ENCODE peak calls at places on chromosomes 1 and 21, in seven cellular contexts. B is CD8-positive, alpha-beta T cell; A is left colon; Q is fibroblast of villous mesenchyme; Z is A673; G is stimulated activated CD4-positive, alpha-beta T cell treated with anti-CD3 and anti-CD28 coated beads, Interleukin-12 subunit alpha, Interleukin-12 subunit beta, amount 100 ng/mL, for 48 hours; U is GM10248. K is an unnamed sample.

GRCh38 chr21:36881223-36881622 is 85.2 kb downstream of the HLCS start:
- DNase-seq in B (no peak), A (no peak), Q (no peak), Z (no peak), G (no peak), U (no peak), K (no peak)

GRCh38 chr1:34057347-34057746 is 107.7 kb downstream of the CSMD2 start:
- DNase-seq in B (no peak), A (no peak), Q (no peak), Z (no peak), G (no peak), U (no peak), K (no peak)

GRCh38 chr1:83676106-83676505 is 322.8 kb downstream of the TTLL7 start:
- DNase-seq in B (no peak), A (no peak), Q (no peak), Z (no peak), G (no peak), U (no peak), K (no peak)

GRCh38 chr1:181134543-181135461 is 46.3 kb downstream of the IER5 start:
- DNase-seq in B (no peak), A (peak; percentile 75), Q (peak; percentile 87), Z (peak; percentile 35), G (no peak), U (peak; percentile 73), K (peak; percentile 77)

GRCh38 chr1:17250601-17251000 is 1.7 kb downstream of the PADI3 start:
- DNase-seq in B (no peak), A (peak; percentile 96), Q (no peak), Z (no peak), G (no peak), U (no peak), K (no peak)

GRCh38 chr1:32138965-32139364 is 31.1 kb downstream of the KPNA6 start:
- DNase-seq in B (no peak), A (no peak), Q (peak; percentile 53), Z (no peak), G (no peak), U (no peak), K (no peak)

GRCh38 chr1:107829083-107829771 is 135.8 kb downstream of the VAV3 start:
- DNase-seq in B (no peak), A (no peak), Q (no peak), Z (peak; percentile 54), G (no peak), U (no peak), K (no peak)

GRCh38 chr1:54279457-54279856 is 79.5 kb downstream of the MRPL37 start:
- DNase-seq in B (no peak), A (no peak), Q (no peak), Z (no peak), G (no peak), U (no peak), K (no peak)

GRCh38 chr1:181255270-181255929 is 166.9 kb downstream of the IER5 start:
- DNase-seq in B (no peak), A (no peak), Q (peak; percentile 90), Z (peak; percentile 10), G (no peak), U (no peak), K (no peak)

GRCh38 chr1:39213511-39214002 is 9.1 kb downstream of the MACF1 start:
- DNase-seq in B (no peak), A (no peak), Q (peak; percentile 73), Z (no peak), G (no peak), U (no peak), K (no peak)

GRCh38 chr21:44085491-44086321 is 21.5 kb upstream of the PWP2 start:
- DNase-seq in B (no peak), A (no peak), Q (peak; percentile 5), Z (no peak), G (no peak), U (no peak), K (no peak)

GRCh38 chr1:50474859-50475809 is 51.9 kb upstream of the DMRTA2 start:
- DNase-seq in B (no peak), A (no peak), Q (no peak), Z (no peak), G (no peak), U (no peak), K (no peak)

GRCh38 chr1:154657547-154657946 is 49.6 kb upstream of the ADAR start:
- DNase-seq in B (no peak), A (no peak), Q (no peak), Z (no peak), G (no peak), U (no peak), K (no peak)

GRCh38 chr1:156295391-156295947 is at the start of gene GLMP:
- DNase-seq in B (peak; percentile 46), A (peak; percentile 69), Q (peak; percentile 67), Z (peak; percentile 68), G (peak; percentile 43), U (peak; percentile 79), K (peak; percentile 85)

GRCh38 chr1:147717051-147717705 is 43.2 kb downstream of the GJA5 start:
- DNase-seq in B (no peak), A (peak; percentile 71), Q (no peak), Z (no peak), G (no peak), U (no peak), K (peak; percentile 67)

GRCh38 chr1:172818841-172819527 is 160.1 kb downstream of the FASLG start:
- DNase-seq in B (peak; percentile 8), A (no peak), Q (no peak), Z (no peak), G (peak; percentile 35), U (peak; percentile 78), K (peak; percentile 99)

GRCh38 chr1:152018537-152018936 is 18.3 kb downstream of the S100A11 start:
- DNase-seq in B (peak; percentile 9), A (no peak), Q (peak; percentile 23), Z (peak; percentile 54), G (no peak), U (no peak), K (peak; percentile 79)

GRCh38 chr1:227725036-227725435 is 10.1 kb downstream of the JMJD4 start:
- DNase-seq in B (no peak), A (no peak), Q (no peak), Z (no peak), G (no peak), U (no peak), K (no peak)

GRCh38 chr1:51518730-51519047 is 377 bp downstream of the EPS15 start:
- DNase-seq in B (peak; percentile 40), A (peak; percentile 67), Q (peak; percentile 49), Z (no peak), G (no peak), U (peak; percentile 30), K (peak; percentile 83)

GRCh38 chr1:2566106-2567045 is 10.2 kb downstream of the TNFRSF14 start:
- DNase-seq in B (no peak), A (no peak), Q (no peak), Z (no peak), G (no peak), U (no peak), K (no peak)

GRCh38 chr21:42493109-42494060 is 2.6 kb downstream of the RSPH1 start:
- DNase-seq in B (no peak), A (peak; percentile 77), Q (no peak), Z (no peak), G (no peak), U (no peak), K (no peak)

GRCh38 chr1:237712082-237712481 is 178.6 kb downstream of the ZP4 start:
- DNase-seq in B (no peak), A (no peak), Q (no peak), Z (no peak), G (no peak), U (no peak), K (no peak)

GRCh38 chr1:244920911-244921310 is 56.6 kb upstream of the HNRNPU start:
- DNase-seq in B (no peak), A (no peak), Q (peak; percentile 72), Z (no peak), G (no peak), U (peak; percentile 50), K (peak; percentile 69)

GRCh38 chr1:28580706-28581530 is 11.1 kb upstream of the RAB42 start:
- DNase-seq in B (peak; percentile 58), A (peak; percentile 61), Q (peak; percentile 34), Z (peak; percentile 58), G (peak; percentile 32), U (peak; percentile 53), K (peak; percentile 75)

GRCh38 chr1:39573736-39574624 is 2.6 kb downstream of the PABPC4 start:
- DNase-seq in B (no peak), A (no peak), Q (peak; percentile 59), Z (no peak), G (no peak), U (no peak), K (peak; percentile 49)

GRCh38 chr21:42253466-42253865 is 34.5 kb downstream of the ABCG1 start:
- DNase-seq in B (no peak), A (no peak), Q (no peak), Z (no peak), G (no peak), U (no peak), K (no peak)

GRCh38 chr1:27623327-27624212 is 11.4 kb downstream of the FGR start:
- DNase-seq in B (no peak), A (no peak), Q (no peak), Z (no peak), G (no peak), U (no peak), K (no peak)

GRCh38 chr1:225454733-225455132 is 26.9 kb upstream of the LBR start:
- DNase-seq in B (peak; percentile 42), A (no peak), Q (peak; percentile 75), Z (no peak), G (peak; percentile 81), U (peak; percentile 50), K (no peak)

GRCh38 chr1:65066379-65066765 is 81.6 kb upstream of the AK4 start:
- DNase-seq in B (no peak), A (no peak), Q (peak; percentile 12), Z (no peak), G (no peak), U (no peak), K (no peak)

GRCh38 chr1:154407021-154407865 is 2.1 kb downstream of the IL6R start:
- DNase-seq in B (no peak), A (no peak), Q (no peak), Z (no peak), G (peak; percentile 72), U (peak; percentile 70), K (peak; percentile 43)

GRCh38 chr1:244837597-244838258 is 2.3 kb downstream of the COX20 start:
- DNase-seq in B (no peak), A (no peak), Q (no peak), Z (no peak), G (no peak), U (no peak), K (no peak)

GRCh38 chr21:33866851-33867250 is 48.8 kb downstream of the ATP5PO start:
- DNase-seq in B (no peak), A (no peak), Q (no peak), Z (no peak), G (no peak), U (no peak), K (no peak)

GRCh38 chr1:246947255-246947654 is 15.5 kb upstream of the AHCTF1 start:
- DNase-seq in B (no peak), A (peak; percentile 44), Q (peak; percentile 83), Z (no peak), G (no peak), U (no peak), K (no peak)

GRCh38 chr1:207868252-207868768 is 42.6 kb downstream of the CD34 start:
- DNase-seq in B (peak; percentile 15), A (peak; percentile 75), Q (peak; percentile 45), Z (no peak), G (no peak), U (peak; percentile 27), K (peak; percentile 60)

GRCh38 chr1:218886472-218886871 is 287.2 kb upstream of the LYPLAL1 start:
- DNase-seq in B (no peak), A (peak; percentile 30), Q (peak; percentile 29), Z (no peak), G (no peak), U (no peak), K (no peak)

GRCh38 chr21:14607262-14607661 is 61.1 kb upstream of the SAMSN1 start:
- DNase-seq in B (no peak), A (no peak), Q (no peak), Z (no peak), G (no peak), U (no peak), K (no peak)

K was measured in Karpas-422.